ENCODE peak calls at places on chromosomes 5 and 9, in ten cellular contexts. Q, H, R, Z, K, J, X, O, T and F are unnamed samples.

GRCh38 chr5:60339691-60340191 is 360.2 kb downstream of the DEPDC1B start:
- DNase-seq in Q (no peak), H (peak), R (peak), Z (no peak), K (peak), J (no peak), X (no peak), O (no peak), T (no peak), F (no peak)

GRCh38 chr5:68494771-68495170 is 279.2 kb downstream of the PIK3R1 start:
- DNase-seq in Q (no peak), H (no peak), R (no peak), Z (no peak), K (no peak), J (no peak), X (no peak), O (no peak), T (no peak), F (no peak)

GRCh38 chr5:72895758-72896157 is 60.1 kb upstream of the FCHO2 start:
- DNase-seq in Q (no peak), H (no peak), R (no peak), Z (no peak), K (no peak), J (no peak), X (no peak), O (no peak), T (peak), F (no peak)

GRCh38 chr9:119544492-119544891 is 175.3 kb upstream of the BRINP1 start:
- DNase-seq in Q (no peak), H (no peak), R (no peak), Z (no peak), K (no peak), J (no peak), X (no peak), O (no peak), T (no peak), F (no peak)

GRCh38 chr5:19285286-19285685 is 702.7 kb downstream of the CDH18 start:
- DNase-seq in Q (no peak), H (no peak), R (no peak), Z (no peak), K (no peak), J (no peak), X (no peak), O (no peak), T (no peak), F (no peak)

GRCh38 chr5:1401681-1402096 is 43.6 kb downstream of the SLC6A3 start:
- DNase-seq in Q (no peak), H (no peak), R (peak), Z (no peak), K (no peak), J (no peak), X (no peak), O (no peak), T (no peak), F (no peak)

GRCh38 chr5:135332519-135333150 is 66.4 kb downstream of the MACROH2A1 start:
- DNase-seq in Q (peak), H (peak), R (no peak), Z (no peak), K (no peak), J (no peak), X (peak), O (no peak), T (peak), F (no peak)

GRCh38 chr9:131095666-131096489 is 453 bp upstream of the AIF1L start:
- DNase-seq in Q (no peak), H (no peak), R (peak), Z (no peak), K (peak), J (peak), X (peak), O (no peak), T (no peak), F (no peak)

GRCh38 chr5:132266031-132266835 is 8.7 kb downstream of the PDLIM4 start:
- DNase-seq in Q (no peak), H (no peak), R (no peak), Z (no peak), K (no peak), J (no peak), X (no peak), O (no peak), T (no peak), F (no peak)

GRCh38 chr5:169263591-169263990 is 37.3 kb downstream of the SLIT3 start:
- DNase-seq in Q (no peak), H (no peak), R (no peak), Z (no peak), K (no peak), J (no peak), X (no peak), O (no peak), T (no peak), F (no peak)

GRCh38 chr9:92385953-92386352 is 18.4 kb downstream of the OGN start:
- DNase-seq in Q (no peak), H (peak), R (no peak), Z (no peak), K (no peak), J (no peak), X (no peak), O (no peak), T (peak), F (no peak)

GRCh38 chr9:33690156-33690908 is 105.0 kb upstream of the PRSS3 start:
- DNase-seq in Q (no peak), H (no peak), R (no peak), Z (peak), K (no peak), J (no peak), X (peak), O (no peak), T (no peak), F (no peak)

GRCh38 chr9:38018964-38019602 is 49.9 kb downstream of the SHB start:
- DNase-seq in Q (no peak), H (peak), R (no peak), Z (no peak), K (no peak), J (no peak), X (no peak), O (no peak), T (peak), F (peak)

GRCh38 chr5:135075621-135076585 is 41.9 kb upstream of the PITX1 start:
- DNase-seq in Q (no peak), H (peak), R (peak), Z (no peak), K (no peak), J (no peak), X (no peak), O (peak), T (no peak), F (no peak)

GRCh38 chr9:137083418-137084004 is 3.3 kb upstream of the MAN1B1 start:
- DNase-seq in Q (peak), H (peak), R (peak), Z (no peak), K (no peak), J (peak), X (no peak), O (peak), T (peak), F (no peak)

GRCh38 chr5:170632266-170632984 is 128.6 kb downstream of the KCNIP1 start:
- DNase-seq in Q (no peak), H (no peak), R (no peak), Z (no peak), K (no peak), J (peak), X (peak), O (no peak), T (no peak), F (no peak)

GRCh38 chr5:51389582-51390463 is 6.6 kb downstream of the ISL1 start:
- DNase-seq in Q (no peak), H (no peak), R (no peak), Z (no peak), K (no peak), J (no peak), X (no peak), O (no peak), T (no peak), F (no peak)

GRCh38 chr9:109908459-109909390 is 128.7 kb downstream of the PALM2AKAP2 start:
- DNase-seq in Q (peak), H (no peak), R (no peak), Z (no peak), K (no peak), J (no peak), X (no peak), O (peak), T (peak), F (no peak)

GRCh38 chr5:171494452-171495121 is 75.1 kb downstream of the FGF18 start:
- DNase-seq in Q (no peak), H (peak), R (peak), Z (no peak), K (no peak), J (no peak), X (peak), O (no peak), T (peak), F (no peak)

GRCh38 chr5:14710313-14710994 is 45.9 kb downstream of the OTULIN start:
- DNase-seq in Q (no peak), H (no peak), R (no peak), Z (no peak), K (no peak), J (no peak), X (no peak), O (no peak), T (no peak), F (no peak)

GRCh38 chr5:534743-535671 is 10.8 kb upstream of the SLC9A3 start:
- DNase-seq in Q (no peak), H (no peak), R (peak), Z (no peak), K (no peak), J (no peak), X (no peak), O (no peak), T (no peak), F (no peak)

GRCh38 chr9:69389437-69389995 is 64.5 kb downstream of the ENTREP1 start:
- DNase-seq in Q (no peak), H (no peak), R (no peak), Z (no peak), K (no peak), J (no peak), X (no peak), O (no peak), T (no peak), F (no peak)

GRCh38 chr9:131276891-131277672 is 772 bp upstream of the FAM78A start:
- DNase-seq in Q (no peak), H (no peak), R (peak), Z (no peak), K (no peak), J (peak), X (peak), O (no peak), T (no peak), F (no peak)

GRCh38 chr9:5292141-5292540 is 12.4 kb downstream of the RLN2 start:
- DNase-seq in Q (no peak), H (no peak), R (no peak), Z (no peak), K (no peak), J (no peak), X (no peak), O (no peak), T (no peak), F (no peak)

GRCh38 chr9:16661816-16662215 is 208.7 kb downstream of the BNC2 start:
- DNase-seq in Q (no peak), H (no peak), R (no peak), Z (no peak), K (no peak), J (no peak), X (no peak), O (no peak), T (no peak), F (no peak)

GRCh38 chr9:121652838-121653231 is 1.4 kb downstream of the DAB2IP start:
- DNase-seq in Q (no peak), H (no peak), R (no peak), Z (no peak), K (no peak), J (no peak), X (no peak), O (no peak), T (no peak), F (no peak)

GRCh38 chr5:74660146-74660545 is 19.6 kb upstream of the ENC1 start:
- DNase-seq in Q (no peak), H (no peak), R (no peak), Z (no peak), K (no peak), J (no peak), X (no peak), O (no peak), T (peak), F (no peak)

GRCh38 chr9:87395804-87396458 is 101.7 kb upstream of the DAPK1 start:
- DNase-seq in Q (no peak), H (no peak), R (no peak), Z (no peak), K (no peak), J (no peak), X (no peak), O (no peak), T (peak), F (no peak)

GRCh38 chr5:17157294-17157693 is 60.1 kb upstream of the BASP1 start:
- DNase-seq in Q (no peak), H (peak), R (no peak), Z (no peak), K (no peak), J (no peak), X (no peak), O (no peak), T (peak), F (no peak)

GRCh38 chr9:111405701-111406100 is 75.7 kb upstream of the OR2K2 start:
- DNase-seq in Q (no peak), H (no peak), R (no peak), Z (no peak), K (no peak), J (no peak), X (peak), O (no peak), T (no peak), F (no peak)

GRCh38 chr9:1673300-1673699 is 341.8 kb upstream of the SMARCA2 start:
- DNase-seq in Q (no peak), H (no peak), R (no peak), Z (no peak), K (no peak), J (no peak), X (no peak), O (no peak), T (no peak), F (no peak)

GRCh38 chr9:95007470-95007869 is 281.0 kb downstream of the AOPEP start:
- DNase-seq in Q (no peak), H (no peak), R (no peak), Z (no peak), K (no peak), J (peak), X (no peak), O (no peak), T (peak), F (no peak)

GRCh38 chr9:132630811-132631210 is 39.0 kb downstream of the DDX31 start:
- DNase-seq in Q (no peak), H (no peak), R (no peak), Z (no peak), K (no peak), J (no peak), X (no peak), O (no peak), T (no peak), F (no peak)

GRCh38 chr9:68941780-68942459 is 72.0 kb downstream of the PRKACG start:
- DNase-seq in Q (no peak), H (no peak), R (no peak), Z (no peak), K (no peak), J (no peak), X (no peak), O (no peak), T (no peak), F (no peak)

GRCh38 chr5:159525117-159525516 is 194.8 kb upstream of the IL12B start:
- DNase-seq in Q (no peak), H (no peak), R (no peak), Z (no peak), K (no peak), J (no peak), X (no peak), O (no peak), T (no peak), F (no peak)

GRCh38 chr5:169577966-169578365 is 5.6 kb upstream of the SPDL1 start:
- DNase-seq in Q (no peak), H (peak), R (no peak), Z (no peak), K (no peak), J (no peak), X (peak), O (no peak), T (peak), F (no peak)

GRCh38 chr5:141876628-141877477 is 1.4 kb downstream of the PCDH1 start:
- DNase-seq in Q (no peak), H (no peak), R (no peak), Z (no peak), K (no peak), J (peak), X (no peak), O (no peak), T (peak), F (no peak)

GRCh38 chr9:115327441-115328122 is 209.6 kb upstream of the TNC start:
- DNase-seq in Q (no peak), H (no peak), R (no peak), Z (no peak), K (no peak), J (no peak), X (no peak), O (no peak), T (no peak), F (no peak)